ENCODE peak calls at places on chromosomes 7 and 10, in nine cellular contexts. Y is transverse colon, U is epithelial cell of proximal tubule, Z is nephron progenitor cell, G is pancreas, O is IMR-90, A is psoas muscle, B is GM23338, X is GM12865. P is an unnamed sample.

GRCh38 chr10:84336406-84336805 is 8.0 kb downstream of the CCSER2 start:
- DNase-seq in Y (no peak), U (no peak), Z (no peak), G (no peak), O (no peak), A (no peak), B (peak; percentile 31), X (no peak), P (no peak)

GRCh38 chr7:130277763-130278643 is 11.3 kb downstream of the CPA2 start:
- DNase-seq in Y (peak; percentile 22), U (no peak), Z (peak; percentile 55), G (no peak), O (peak; percentile 69), A (peak; percentile 66), B (peak; percentile 84), X (no peak), P (no peak)

GRCh38 chr7:44378744-44379143 is 53.4 kb upstream of the CAMK2B start:
- DNase-seq in Y (no peak), U (peak; percentile 40), Z (no peak), G (no peak), O (peak; percentile 92), A (no peak), B (no peak), X (no peak), P (peak; percentile 71)

GRCh38 chr10:126944191-126944590 is 39.0 kb downstream of the DOCK1 start:
- DNase-seq in Y (no peak), U (no peak), Z (no peak), G (no peak), O (no peak), A (no peak), B (no peak), X (no peak), P (no peak)

GRCh38 chr7:143979999-143980398 is 20.1 kb upstream of the OR6B1 start:
- DNase-seq in Y (no peak), U (no peak), Z (no peak), G (no peak), O (no peak), A (no peak), B (no peak), X (no peak), P (no peak)

GRCh38 chr7:18975689-18976280 is 141.7 kb downstream of the TWIST1 start:
- DNase-seq in Y (no peak), U (no peak), Z (no peak), G (no peak), O (no peak), A (no peak), B (no peak), X (no peak), P (no peak)

GRCh38 chr7:36994456-36995112 is 270.3 kb upstream of the AOAH start:
- DNase-seq in Y (no peak), U (no peak), Z (no peak), G (no peak), O (no peak), A (no peak), B (no peak), X (no peak), P (no peak)

GRCh38 chr7:45599851-45600706 is 25.9 kb downstream of the ADCY1 start:
- DNase-seq in Y (no peak), U (no peak), Z (no peak), G (peak; percentile 28), O (no peak), A (no peak), B (no peak), X (no peak), P (no peak)

GRCh38 chr7:38679419-38679818 is 48.2 kb upstream of the AMPH start:
- DNase-seq in Y (no peak), U (no peak), Z (no peak), G (no peak), O (peak; percentile 43), A (no peak), B (no peak), X (no peak), P (no peak)

GRCh38 chr7:35694784-35695627 is at the start of gene HERPUD2:
- DNase-seq in Y (peak; percentile 96), U (peak; percentile 57), Z (peak; percentile 90), G (peak; percentile 96), O (peak; percentile 86), A (peak; percentile 96), B (peak; percentile 96), X (peak; percentile 94), P (peak; percentile 49)

GRCh38 chr7:77959080-77959479 is 160.5 kb downstream of the PHTF2 start:
- DNase-seq in Y (no peak), U (no peak), Z (no peak), G (no peak), O (no peak), A (no peak), B (no peak), X (no peak), P (no peak)

GRCh38 chr10:102710604-102711003 is 3.6 kb downstream of the ARL3 start:
- DNase-seq in Y (no peak), U (no peak), Z (no peak), G (no peak), O (peak; percentile 89), A (no peak), B (no peak), X (peak; percentile 50), P (peak; percentile 40)

GRCh38 chr10:98338318-98338717 is 70.3 kb upstream of the LOXL4 start:
- DNase-seq in Y (no peak), U (no peak), Z (no peak), G (no peak), O (peak; percentile 23), A (peak; percentile 80), B (no peak), X (no peak), P (no peak)

GRCh38 chr10:98339790-98340189 is 71.8 kb upstream of the LOXL4 start:
- DNase-seq in Y (peak; percentile 39), U (no peak), Z (no peak), G (no peak), O (no peak), A (no peak), B (no peak), X (peak; percentile 95), P (no peak)

GRCh38 chr10:98338896-98339295 is 70.9 kb upstream of the LOXL4 start:
- DNase-seq in Y (no peak), U (no peak), Z (no peak), G (no peak), O (peak; percentile 20), A (no peak), B (no peak), X (no peak), P (no peak)

GRCh38 chr10:98340261-98340675 is 72.3 kb upstream of the LOXL4 start:
- DNase-seq in Y (no peak), U (no peak), Z (no peak), G (no peak), O (peak; percentile 49), A (no peak), B (no peak), X (peak; percentile 66), P (no peak)

GRCh38 chr10:98340946-98341345 is 73.0 kb upstream of the LOXL4 start:
- DNase-seq in Y (no peak), U (no peak), Z (no peak), G (no peak), O (peak; percentile 38), A (peak; percentile 75), B (no peak), X (peak; percentile 23), P (no peak)
- TF ChIP-seq CTCF in Y (no peak), U (no peak), Z (no peak), G (no peak), O (peak; percentile 6), A (no peak), B (no peak), X (no peak), P (no peak)

DNA sequence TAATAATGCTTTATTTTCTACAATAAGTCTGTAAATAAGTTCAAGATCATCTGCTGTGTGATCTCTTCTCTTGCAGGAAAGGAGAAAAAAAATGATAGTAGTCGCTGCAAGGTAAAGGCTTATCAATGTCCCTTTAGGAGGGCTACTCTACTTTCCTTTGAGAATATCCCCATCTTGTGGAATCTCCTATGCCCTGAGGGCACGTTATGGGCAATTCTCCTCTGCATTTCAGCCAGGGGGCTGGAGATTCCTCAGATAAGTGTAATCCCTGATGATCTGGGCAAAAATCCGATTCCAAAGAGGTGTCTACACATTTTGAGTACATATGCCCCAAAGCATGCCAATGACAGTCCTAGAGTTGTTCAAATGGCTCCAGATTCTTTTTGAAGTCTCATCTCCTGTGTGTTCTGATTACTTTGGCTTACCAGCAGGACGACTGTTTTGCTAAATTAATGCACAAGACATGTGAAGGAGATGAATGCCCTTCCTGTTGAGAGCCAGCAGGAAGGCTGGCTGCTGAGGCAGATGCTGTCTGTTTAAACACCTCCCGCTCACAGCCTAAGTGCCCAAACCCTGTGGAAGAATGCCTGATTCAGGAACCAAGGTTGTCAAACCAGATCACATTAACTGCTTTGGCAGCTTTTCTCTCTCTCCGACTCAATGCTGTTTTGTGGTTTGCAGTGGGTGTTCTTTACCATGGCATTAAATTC is 171.2 kb upstream of the COL1A2 start:
- DNase-seq in Y (no peak), U (peak; percentile 19), Z (peak; percentile 13), G (no peak), O (peak; percentile 69), A (no peak), B (peak; percentile 82), X (peak; percentile 22), P (no peak)
- TF ChIP-seq CTCF in Y (no peak), U (peak; percentile 78), Z (peak; percentile 42), G (no peak), O (peak; percentile 86), A (peak; percentile 42), B (peak; percentile 68), X (peak; percentile 33), P (peak; percentile 45)

GRCh38 chr7:159028456-159029401 is 115.9 kb downstream of the VIPR2 start:
- DNase-seq in Y (peak; percentile 7), U (no peak), Z (no peak), G (peak; percentile 50), O (no peak), A (no peak), B (no peak), X (no peak), P (no peak)

GRCh38 chr7:159031750-159032149 is 112.9 kb downstream of the VIPR2 start:
- DNase-seq in Y (peak; percentile 6), U (no peak), Z (no peak), G (peak; percentile 50), O (no peak), A (no peak), B (no peak), X (no peak), P (no peak)

GRCh38 chr7:159031135-159031701 is 113.4 kb downstream of the VIPR2 start:
- DNase-seq in Y (peak; percentile 11), U (no peak), Z (peak; percentile 72), G (peak; percentile 66), O (no peak), A (peak; percentile 78), B (peak; percentile 64), X (no peak), P (no peak)

GRCh38 chr7:159032310-159032709 is 112.4 kb downstream of the VIPR2 start:
- DNase-seq in Y (peak; percentile 10), U (no peak), Z (no peak), G (peak; percentile 54), O (no peak), A (no peak), B (no peak), X (no peak), P (no peak)

GRCh38 chr7:159030490-159031134 is 114.1 kb downstream of the VIPR2 start:
- DNase-seq in Y (peak; percentile 56), U (no peak), Z (peak; percentile 80), G (peak; percentile 83), O (no peak), A (peak; percentile 84), B (peak; percentile 90), X (no peak), P (no peak)
- TF ChIP-seq CTCF in Y (peak; percentile 24), U (peak; percentile 32), Z (peak; percentile 49), G (no peak), O (no peak), A (peak; percentile 46), B (peak; percentile 34), X (no peak), P (no peak)

GRCh38 chr7:105336009-105336408 is 52.7 kb downstream of the SRPK2 start:
- DNase-seq in Y (no peak), U (no peak), Z (no peak), G (no peak), O (peak; percentile 20), A (no peak), B (no peak), X (no peak), P (no peak)
- TF ChIP-seq CTCF in Y (peak; percentile 41), U (no peak), Z (peak; percentile 7), G (no peak), O (peak; percentile 37), A (peak; percentile 50), B (no peak), X (peak; percentile 6), P (peak; percentile 18)